ENCODE peak calls at places on chromosomes 4 and X, in four cellular contexts. One of them, this sample, is unnamed.

GRCh38 chrX:44890247-44890646 is 17.3 kb downstream of the KDM6A start:
- DNase-seq in anterior cingulate cortex: no peak
- DNase-seq in HTR-8/SVneo: no peak
- DNase-seq in activated CD4-positive, alpha-beta T cell treated with anti-CD3 and anti-CD28 coated beads, Interleukin-2, amount 50 U/mL, for 48 hours: no peak
- DNase-seq in this sample: no peak

GRCh38 chrX:39678914-39679313 is 418.8 kb downstream of the BCOR start:
- DNase-seq in anterior cingulate cortex: no peak
- DNase-seq in HTR-8/SVneo: no peak
- DNase-seq in activated CD4-positive, alpha-beta T cell treated with anti-CD3 and anti-CD28 coated beads, Interleukin-2, amount 50 U/mL, for 48 hours: no peak
- DNase-seq in this sample: no peak

GRCh38 chr4:86358176-86358701 is 1.6 kb downstream of the MAPK10 start:
- DNase-seq in anterior cingulate cortex: no peak
- DNase-seq in HTR-8/SVneo: no peak
- DNase-seq in activated CD4-positive, alpha-beta T cell treated with anti-CD3 and anti-CD28 coated beads, Interleukin-2, amount 50 U/mL, for 48 hours: no peak
- DNase-seq in this sample: no peak

GRCh38 chrX:41789374-41789773 is 65.4 kb downstream of the GPR82 start:
- DNase-seq in anterior cingulate cortex: no peak
- DNase-seq in HTR-8/SVneo: no peak
- DNase-seq in activated CD4-positive, alpha-beta T cell treated with anti-CD3 and anti-CD28 coated beads, Interleukin-2, amount 50 U/mL, for 48 hours: no peak
- DNase-seq in this sample: no peak

GRCh38 chr4:2042947-2043395 is 16.2 kb upstream of the NAT8L start:
- DNase-seq in anterior cingulate cortex: no peak
- DNase-seq in HTR-8/SVneo: no peak
- DNase-seq in activated CD4-positive, alpha-beta T cell treated with anti-CD3 and anti-CD28 coated beads, Interleukin-2, amount 50 U/mL, for 48 hours: no peak
- DNase-seq in this sample: peak

GRCh38 chr4:105805501-105806120 is 89.7 kb upstream of the NPNT start:
- DNase-seq in anterior cingulate cortex: no peak
- DNase-seq in HTR-8/SVneo: no peak
- DNase-seq in activated CD4-positive, alpha-beta T cell treated with anti-CD3 and anti-CD28 coated beads, Interleukin-2, amount 50 U/mL, for 48 hours: no peak
- DNase-seq in this sample: no peak

GRCh38 chr4:87100093-87100634 is 120.3 kb downstream of the KLHL8 start:
- DNase-seq in anterior cingulate cortex: no peak
- DNase-seq in HTR-8/SVneo: no peak
- DNase-seq in activated CD4-positive, alpha-beta T cell treated with anti-CD3 and anti-CD28 coated beads, Interleukin-2, amount 50 U/mL, for 48 hours: no peak
- DNase-seq in this sample: no peak

GRCh38 chr4:101119141-101119540 is 228.2 kb downstream of the PPP3CA start:
- DNase-seq in anterior cingulate cortex: no peak
- DNase-seq in HTR-8/SVneo: no peak
- DNase-seq in activated CD4-positive, alpha-beta T cell treated with anti-CD3 and anti-CD28 coated beads, Interleukin-2, amount 50 U/mL, for 48 hours: no peak
- DNase-seq in this sample: no peak

GRCh38 chrX:70332600-70332999 is 42.7 kb downstream of the KIF4A start:
- DNase-seq in anterior cingulate cortex: no peak
- DNase-seq in HTR-8/SVneo: no peak
- DNase-seq in activated CD4-positive, alpha-beta T cell treated with anti-CD3 and anti-CD28 coated beads, Interleukin-2, amount 50 U/mL, for 48 hours: no peak
- DNase-seq in this sample: no peak

GRCh38 chr4:144709159-144709558 is 63.2 kb downstream of the HHIP start:
- DNase-seq in anterior cingulate cortex: no peak
- DNase-seq in HTR-8/SVneo: peak
- DNase-seq in activated CD4-positive, alpha-beta T cell treated with anti-CD3 and anti-CD28 coated beads, Interleukin-2, amount 50 U/mL, for 48 hours: no peak
- DNase-seq in this sample: no peak

GRCh38 chrX:154013614-154014360 is 5.9 kb downstream of the IRAK1 start:
- DNase-seq in anterior cingulate cortex: no peak
- DNase-seq in HTR-8/SVneo: peak
- DNase-seq in activated CD4-positive, alpha-beta T cell treated with anti-CD3 and anti-CD28 coated beads, Interleukin-2, amount 50 U/mL, for 48 hours: peak
- DNase-seq in this sample: peak

GRCh38 chr4:138773321-138773720 is 242.3 kb upstream of the NOCT start:
- DNase-seq in anterior cingulate cortex: no peak
- DNase-seq in HTR-8/SVneo: no peak
- DNase-seq in activated CD4-positive, alpha-beta T cell treated with anti-CD3 and anti-CD28 coated beads, Interleukin-2, amount 50 U/mL, for 48 hours: no peak
- DNase-seq in this sample: no peak

GRCh38 chr4:105306158-105306781 is 159.6 kb downstream of the TET2 start:
- DNase-seq in anterior cingulate cortex: no peak
- DNase-seq in HTR-8/SVneo: no peak
- DNase-seq in activated CD4-positive, alpha-beta T cell treated with anti-CD3 and anti-CD28 coated beads, Interleukin-2, amount 50 U/mL, for 48 hours: peak
- DNase-seq in this sample: peak

This sample was measured in activated CD8-positive, alpha-beta memory T cell treated with anti-CD3 and anti-CD28 coated beads for 24 hours.